ENCODE peak calls at places on chromosomes 11 and 22, in ten cellular contexts. One of them, this sample, is unnamed.

GRCh38 chr11:113345978-113346377 is 31.6 kb downstream of the TTC12 start:
- DNase-seq in stimulated activated CD8-positive, alpha-beta memory T cell treated with anti-CD3 and anti-CD28 coated beads, Interleukin-15, amount 100 ng/mL, for 48 hours: no peak
- DNase-seq in heart right ventricle: no peak
- DNase-seq in fibroblast of lung: peak; percentile 7
- DNase-seq in ELF-1: no peak
- DNase-seq in ureter: no peak
- DNase-seq in activated CD4-positive, alpha-beta T cell treated with anti-CD3 and anti-CD28 coated beads, Interleukin-2, amount 10 ng/mL, durations not matched to agents 7 days and 5 days: no peak
- DNase-seq in iris pigment epithelial cell: peak; percentile 71
- DNase-seq in GM04503: no peak
- DNase-seq in activated T-cell treated with anti-CD3 and anti-CD28 coated beads for 4 hours: no peak
- DNase-seq in this sample: no peak

GRCh38 chr22:44735518-44736428 is 16.6 kb upstream of the ARHGAP8 start:
- DNase-seq in stimulated activated CD8-positive, alpha-beta memory T cell treated with anti-CD3 and anti-CD28 coated beads, Interleukin-15, amount 100 ng/mL, for 48 hours: peak; percentile 68
- DNase-seq in heart right ventricle: peak; percentile 83
- DNase-seq in fibroblast of lung: no peak
- DNase-seq in ELF-1: peak; percentile 92
- DNase-seq in ureter: peak; percentile 76
- DNase-seq in activated CD4-positive, alpha-beta T cell treated with anti-CD3 and anti-CD28 coated beads, Interleukin-2, amount 10 ng/mL, durations not matched to agents 7 days and 5 days: peak; percentile 81
- DNase-seq in iris pigment epithelial cell: peak; percentile 25
- DNase-seq in GM04503: no peak
- DNase-seq in activated T-cell treated with anti-CD3 and anti-CD28 coated beads for 4 hours: peak; percentile 85
- DNase-seq in this sample: peak; percentile 28

GRCh38 chr11:46597155-46597554 is 3.3 kb upstream of the AMBRA1 start:
- DNase-seq in stimulated activated CD8-positive, alpha-beta memory T cell treated with anti-CD3 and anti-CD28 coated beads, Interleukin-15, amount 100 ng/mL, for 48 hours: no peak
- DNase-seq in heart right ventricle: no peak
- DNase-seq in fibroblast of lung: no peak
- DNase-seq in ELF-1: no peak
- DNase-seq in ureter: no peak
- DNase-seq in activated CD4-positive, alpha-beta T cell treated with anti-CD3 and anti-CD28 coated beads, Interleukin-2, amount 10 ng/mL, durations not matched to agents 7 days and 5 days: no peak
- DNase-seq in iris pigment epithelial cell: no peak
- DNase-seq in GM04503: no peak
- DNase-seq in activated T-cell treated with anti-CD3 and anti-CD28 coated beads for 4 hours: no peak
- DNase-seq in this sample: no peak

GRCh38 chr11:7609015-7609414 is 64.3 kb downstream of the CYB5R2 start:
- DNase-seq in stimulated activated CD8-positive, alpha-beta memory T cell treated with anti-CD3 and anti-CD28 coated beads, Interleukin-15, amount 100 ng/mL, for 48 hours: no peak
- DNase-seq in heart right ventricle: no peak
- DNase-seq in fibroblast of lung: no peak
- DNase-seq in ELF-1: no peak
- DNase-seq in ureter: no peak
- DNase-seq in activated CD4-positive, alpha-beta T cell treated with anti-CD3 and anti-CD28 coated beads, Interleukin-2, amount 10 ng/mL, durations not matched to agents 7 days and 5 days: no peak
- DNase-seq in iris pigment epithelial cell: no peak
- DNase-seq in GM04503: no peak
- DNase-seq in activated T-cell treated with anti-CD3 and anti-CD28 coated beads for 4 hours: no peak
- DNase-seq in this sample: no peak

GRCh38 chr11:122649133-122649532 is 6.4 kb upstream of the UBASH3B start:
- DNase-seq in stimulated activated CD8-positive, alpha-beta memory T cell treated with anti-CD3 and anti-CD28 coated beads, Interleukin-15, amount 100 ng/mL, for 48 hours: no peak
- DNase-seq in heart right ventricle: no peak
- DNase-seq in fibroblast of lung: peak; percentile 54
- DNase-seq in ELF-1: no peak
- DNase-seq in ureter: no peak
- DNase-seq in activated CD4-positive, alpha-beta T cell treated with anti-CD3 and anti-CD28 coated beads, Interleukin-2, amount 10 ng/mL, durations not matched to agents 7 days and 5 days: no peak
- DNase-seq in iris pigment epithelial cell: no peak
- DNase-seq in GM04503: peak; percentile 78
- DNase-seq in activated T-cell treated with anti-CD3 and anti-CD28 coated beads for 4 hours: no peak
- DNase-seq in this sample: no peak

GRCh38 chr11:1459739-1460395 is 26.7 kb downstream of the MOB2 start:
- DNase-seq in stimulated activated CD8-positive, alpha-beta memory T cell treated with anti-CD3 and anti-CD28 coated beads, Interleukin-15, amount 100 ng/mL, for 48 hours: no peak
- DNase-seq in heart right ventricle: no peak
- DNase-seq in fibroblast of lung: no peak
- DNase-seq in ELF-1: no peak
- DNase-seq in ureter: no peak
- DNase-seq in activated CD4-positive, alpha-beta T cell treated with anti-CD3 and anti-CD28 coated beads, Interleukin-2, amount 10 ng/mL, durations not matched to agents 7 days and 5 days: no peak
- DNase-seq in iris pigment epithelial cell: no peak
- DNase-seq in GM04503: no peak
- DNase-seq in activated T-cell treated with anti-CD3 and anti-CD28 coated beads for 4 hours: no peak
- DNase-seq in this sample: no peak

GRCh38 chr11:14905104-14906033 is 13.3 kb upstream of the CYP2R1 start:
- DNase-seq in stimulated activated CD8-positive, alpha-beta memory T cell treated with anti-CD3 and anti-CD28 coated beads, Interleukin-15, amount 100 ng/mL, for 48 hours: peak; percentile 56
- DNase-seq in heart right ventricle: peak; percentile 43
- DNase-seq in fibroblast of lung: peak; percentile 35
- DNase-seq in ELF-1: peak; percentile 89
- DNase-seq in ureter: peak; percentile 46
- DNase-seq in activated CD4-positive, alpha-beta T cell treated with anti-CD3 and anti-CD28 coated beads, Interleukin-2, amount 10 ng/mL, durations not matched to agents 7 days and 5 days: peak; percentile 82
- DNase-seq in iris pigment epithelial cell: peak; percentile 41
- DNase-seq in GM04503: no peak
- DNase-seq in activated T-cell treated with anti-CD3 and anti-CD28 coated beads for 4 hours: peak; percentile 51
- DNase-seq in this sample: no peak

GRCh38 chr22:45124176-45124857 is 39.4 kb upstream of the NUP50 start:
- DNase-seq in stimulated activated CD8-positive, alpha-beta memory T cell treated with anti-CD3 and anti-CD28 coated beads, Interleukin-15, amount 100 ng/mL, for 48 hours: no peak
- DNase-seq in heart right ventricle: no peak
- DNase-seq in fibroblast of lung: no peak
- DNase-seq in ELF-1: no peak
- DNase-seq in ureter: no peak
- DNase-seq in activated CD4-positive, alpha-beta T cell treated with anti-CD3 and anti-CD28 coated beads, Interleukin-2, amount 10 ng/mL, durations not matched to agents 7 days and 5 days: no peak
- DNase-seq in iris pigment epithelial cell: no peak
- DNase-seq in GM04503: no peak
- DNase-seq in activated T-cell treated with anti-CD3 and anti-CD28 coated beads for 4 hours: no peak
- DNase-seq in this sample: no peak

GRCh38 chr11:118436639-118437045 is 350 bp downstream of the KMT2A start:
- DNase-seq in stimulated activated CD8-positive, alpha-beta memory T cell treated with anti-CD3 and anti-CD28 coated beads, Interleukin-15, amount 100 ng/mL, for 48 hours: no peak
- DNase-seq in heart right ventricle: peak; percentile 37
- DNase-seq in fibroblast of lung: peak; percentile 21
- DNase-seq in ELF-1: peak; percentile 18
- DNase-seq in ureter: peak; percentile 51
- DNase-seq in activated CD4-positive, alpha-beta T cell treated with anti-CD3 and anti-CD28 coated beads, Interleukin-2, amount 10 ng/mL, durations not matched to agents 7 days and 5 days: peak; percentile 47
- DNase-seq in iris pigment epithelial cell: peak; percentile 25
- DNase-seq in GM04503: no peak
- DNase-seq in activated T-cell treated with anti-CD3 and anti-CD28 coated beads for 4 hours: peak; percentile 14
- DNase-seq in this sample: no peak

GRCh38 chr22:42697542-42698013 is 23.1 kb downstream of the A4GALT start:
- DNase-seq in stimulated activated CD8-positive, alpha-beta memory T cell treated with anti-CD3 and anti-CD28 coated beads, Interleukin-15, amount 100 ng/mL, for 48 hours: no peak
- DNase-seq in heart right ventricle: peak; percentile 88
- DNase-seq in fibroblast of lung: peak; percentile 84
- DNase-seq in ELF-1: peak; percentile 73
- DNase-seq in ureter: peak; percentile 82
- DNase-seq in activated CD4-positive, alpha-beta T cell treated with anti-CD3 and anti-CD28 coated beads, Interleukin-2, amount 10 ng/mL, durations not matched to agents 7 days and 5 days: no peak
- DNase-seq in iris pigment epithelial cell: peak; percentile 80
- DNase-seq in GM04503: peak; percentile 38
- DNase-seq in activated T-cell treated with anti-CD3 and anti-CD28 coated beads for 4 hours: no peak
- DNase-seq in this sample: no peak

GRCh38 chr22:21690401-21690801 is 24.6 kb downstream of the PPIL2 start:
- DNase-seq in stimulated activated CD8-positive, alpha-beta memory T cell treated with anti-CD3 and anti-CD28 coated beads, Interleukin-15, amount 100 ng/mL, for 48 hours: peak; percentile 25
- DNase-seq in heart right ventricle: no peak
- DNase-seq in fibroblast of lung: no peak
- DNase-seq in ELF-1: no peak
- DNase-seq in ureter: no peak
- DNase-seq in activated CD4-positive, alpha-beta T cell treated with anti-CD3 and anti-CD28 coated beads, Interleukin-2, amount 10 ng/mL, durations not matched to agents 7 days and 5 days: no peak
- DNase-seq in iris pigment epithelial cell: no peak
- DNase-seq in GM04503: no peak
- DNase-seq in activated T-cell treated with anti-CD3 and anti-CD28 coated beads for 4 hours: no peak
- DNase-seq in this sample: no peak

GRCh38 chr11:65743928-65744698 is 23.5 kb upstream of the RNASEH2C start:
- DNase-seq in stimulated activated CD8-positive, alpha-beta memory T cell treated with anti-CD3 and anti-CD28 coated beads, Interleukin-15, amount 100 ng/mL, for 48 hours: no peak
- DNase-seq in heart right ventricle: peak; percentile 29
- DNase-seq in fibroblast of lung: no peak
- DNase-seq in ELF-1: peak; percentile 79
- DNase-seq in ureter: no peak
- DNase-seq in activated CD4-positive, alpha-beta T cell treated with anti-CD3 and anti-CD28 coated beads, Interleukin-2, amount 10 ng/mL, durations not matched to agents 7 days and 5 days: no peak
- DNase-seq in iris pigment epithelial cell: peak; percentile 22
- DNase-seq in GM04503: no peak
- DNase-seq in activated T-cell treated with anti-CD3 and anti-CD28 coated beads for 4 hours: no peak
- DNase-seq in this sample: no peak

GRCh38 chr22:37162221-37163095 is 12.7 kb upstream of the IL2RB start:
- DNase-seq in stimulated activated CD8-positive, alpha-beta memory T cell treated with anti-CD3 and anti-CD28 coated beads, Interleukin-15, amount 100 ng/mL, for 48 hours: peak; percentile 72
- DNase-seq in heart right ventricle: no peak
- DNase-seq in fibroblast of lung: no peak
- DNase-seq in ELF-1: no peak
- DNase-seq in ureter: no peak
- DNase-seq in activated CD4-positive, alpha-beta T cell treated with anti-CD3 and anti-CD28 coated beads, Interleukin-2, amount 10 ng/mL, durations not matched to agents 7 days and 5 days: peak; percentile 86
- DNase-seq in iris pigment epithelial cell: no peak
- DNase-seq in GM04503: no peak
- DNase-seq in activated T-cell treated with anti-CD3 and anti-CD28 coated beads for 4 hours: peak; percentile 53
- DNase-seq in this sample: no peak

GRCh38 chr11:31625868-31626267 is 116.3 kb downstream of the ELP4 start:
- DNase-seq in stimulated activated CD8-positive, alpha-beta memory T cell treated with anti-CD3 and anti-CD28 coated beads, Interleukin-15, amount 100 ng/mL, for 48 hours: no peak
- DNase-seq in heart right ventricle: no peak
- DNase-seq in fibroblast of lung: no peak
- DNase-seq in ELF-1: no peak
- DNase-seq in ureter: no peak
- DNase-seq in activated CD4-positive, alpha-beta T cell treated with anti-CD3 and anti-CD28 coated beads, Interleukin-2, amount 10 ng/mL, durations not matched to agents 7 days and 5 days: no peak
- DNase-seq in iris pigment epithelial cell: no peak
- DNase-seq in GM04503: no peak
- DNase-seq in activated T-cell treated with anti-CD3 and anti-CD28 coated beads for 4 hours: no peak
- DNase-seq in this sample: no peak

GRCh38 chr22:17754233-17754925 is 19.9 kb downstream of the BID start:
- DNase-seq in stimulated activated CD8-positive, alpha-beta memory T cell treated with anti-CD3 and anti-CD28 coated beads, Interleukin-15, amount 100 ng/mL, for 48 hours: no peak
- DNase-seq in heart right ventricle: no peak
- DNase-seq in fibroblast of lung: no peak
- DNase-seq in ELF-1: no peak
- DNase-seq in ureter: no peak
- DNase-seq in activated CD4-positive, alpha-beta T cell treated with anti-CD3 and anti-CD28 coated beads, Interleukin-2, amount 10 ng/mL, durations not matched to agents 7 days and 5 days: peak; percentile 32
- DNase-seq in iris pigment epithelial cell: no peak
- DNase-seq in GM04503: no peak
- DNase-seq in activated T-cell treated with anti-CD3 and anti-CD28 coated beads for 4 hours: no peak
- DNase-seq in this sample: no peak

GRCh38 chr11:7605544-7605943 is 67.8 kb downstream of the CYB5R2 start:
- DNase-seq in stimulated activated CD8-positive, alpha-beta memory T cell treated with anti-CD3 and anti-CD28 coated beads, Interleukin-15, amount 100 ng/mL, for 48 hours: no peak
- DNase-seq in heart right ventricle: no peak
- DNase-seq in fibroblast of lung: peak; percentile 79
- DNase-seq in ELF-1: no peak
- DNase-seq in ureter: no peak
- DNase-seq in activated CD4-positive, alpha-beta T cell treated with anti-CD3 and anti-CD28 coated beads, Interleukin-2, amount 10 ng/mL, durations not matched to agents 7 days and 5 days: no peak
- DNase-seq in iris pigment epithelial cell: peak; percentile 69
- DNase-seq in GM04503: no peak
- DNase-seq in activated T-cell treated with anti-CD3 and anti-CD28 coated beads for 4 hours: no peak
- DNase-seq in this sample: no peak

GRCh38 chr22:45548991-45549736 is 46.5 kb downstream of the FBLN1 start:
- DNase-seq in stimulated activated CD8-positive, alpha-beta memory T cell treated with anti-CD3 and anti-CD28 coated beads, Interleukin-15, amount 100 ng/mL, for 48 hours: no peak
- DNase-seq in heart right ventricle: no peak
- DNase-seq in fibroblast of lung: peak; percentile 92
- DNase-seq in ELF-1: peak; percentile 92
- DNase-seq in ureter: peak; percentile 87
- DNase-seq in activated CD4-positive, alpha-beta T cell treated with anti-CD3 and anti-CD28 coated beads, Interleukin-2, amount 10 ng/mL, durations not matched to agents 7 days and 5 days: no peak
- DNase-seq in iris pigment epithelial cell: peak; percentile 91
- DNase-seq in GM04503: peak; percentile 86
- DNase-seq in activated T-cell treated with anti-CD3 and anti-CD28 coated beads for 4 hours: no peak
- DNase-seq in this sample: no peak

GRCh38 chr11:58024601-58025091 is 965 bp downstream of the OR9Q1 start:
- DNase-seq in stimulated activated CD8-positive, alpha-beta memory T cell treated with anti-CD3 and anti-CD28 coated beads, Interleukin-15, amount 100 ng/mL, for 48 hours: no peak
- DNase-seq in heart right ventricle: peak; percentile 85
- DNase-seq in fibroblast of lung: peak; percentile 59
- DNase-seq in ELF-1: no peak
- DNase-seq in ureter: peak; percentile 74
- DNase-seq in activated CD4-positive, alpha-beta T cell treated with anti-CD3 and anti-CD28 coated beads, Interleukin-2, amount 10 ng/mL, durations not matched to agents 7 days and 5 days: no peak
- DNase-seq in iris pigment epithelial cell: peak; percentile 23
- DNase-seq in GM04503: peak; percentile 51
- DNase-seq in activated T-cell treated with anti-CD3 and anti-CD28 coated beads for 4 hours: no peak
- DNase-seq in this sample: no peak

GRCh38 chr11:15289718-15290117 is 175.0 kb downstream of the INSC start:
- DNase-seq in stimulated activated CD8-positive, alpha-beta memory T cell treated with anti-CD3 and anti-CD28 coated beads, Interleukin-15, amount 100 ng/mL, for 48 hours: no peak
- DNase-seq in heart right ventricle: no peak
- DNase-seq in fibroblast of lung: no peak
- DNase-seq in ELF-1: no peak
- DNase-seq in ureter: no peak
- DNase-seq in activated CD4-positive, alpha-beta T cell treated with anti-CD3 and anti-CD28 coated beads, Interleukin-2, amount 10 ng/mL, durations not matched to agents 7 days and 5 days: no peak
- DNase-seq in iris pigment epithelial cell: no peak
- DNase-seq in GM04503: no peak
- DNase-seq in activated T-cell treated with anti-CD3 and anti-CD28 coated beads for 4 hours: no peak
- DNase-seq in this sample: no peak

This sample was measured in globus pallidus.